ENCODE peak calls at places on chromosomes 5 and 9, in four cellular contexts. L, A, X and Z are unnamed samples.

GRCh38 chr5:84290161-84290560 is 94.5 kb downstream of the EDIL3 start:
- DNase-seq in L (no peak), X (no peak), A (no peak), Z (no peak)

GRCh38 chr5:111347021-111347420 is 122.8 kb downstream of the CAMK4 start:
- DNase-seq in X (no peak), L (no peak), A (no peak), Z (no peak)

GRCh38 chr5:143302344-143302743 is 101.1 kb downstream of the NR3C1 start:
- DNase-seq in L (no peak), X (no peak), A (no peak), Z (no peak)

GRCh38 chr5:159469496-159470370 is 139.4 kb upstream of the IL12B start:
- DNase-seq in L (no peak), A (no peak), X (no peak), Z (no peak)

GRCh38 chr9:69085523-69086283 is 50.2 kb downstream of the FXN start:
- DNase-seq in X (no peak), L (no peak), A (no peak), Z (no peak)

GRCh38 chr5:100175346-100175745 is 359.8 kb upstream of the FAM174A start:
- DNase-seq in L (no peak), A (no peak), X (no peak), Z (no peak)

GRCh38 chr5:120677481-120677880 is 213.4 kb downstream of the PRR16 start:
- DNase-seq in X (no peak), A (no peak), L (no peak), Z (no peak)

GRCh38 chr9:10112798-10113197 is 500.0 kb downstream of the PTPRD start:
- DNase-seq in A (no peak), L (no peak), X (no peak), Z (no peak)

GRCh38 chr5:1111727-1112289 is at the start of gene SLC12A7:
- DNase-seq in L (no peak), X (peak; percentile 47), A (no peak), Z (peak; percentile 80)

GRCh38 chr5:5332287-5332686 is 90.2 kb upstream of the ICE1 start:
- DNase-seq in L (no peak), X (no peak), A (no peak), Z (no peak)

GRCh38 chr9:136142859-136143214 is 24.2 kb upstream of the TMEM250 start:
- DNase-seq in X (no peak), A (no peak), L (no peak), Z (no peak)

GRCh38 chr5:35919191-35919590 is 19.2 kb downstream of the CAPSL start:
- DNase-seq in X (no peak), L (no peak), A (no peak), Z (no peak)

GRCh38 chr9:133506653-133507038 is 18.1 kb downstream of the MYMK start:
- DNase-seq in A (no peak), L (peak; percentile 80), X (no peak), Z (no peak)

GRCh38 chr5:81091199-81091598 is 131.0 kb downstream of the RASGRF2 start:
- DNase-seq in L (no peak), X (no peak), A (no peak), Z (no peak)

GRCh38 chr5:17079562-17079961 is 137.9 kb upstream of the BASP1 start:
- DNase-seq in L (no peak), A (no peak), X (no peak), Z (no peak)

GRCh38 chr5:140351609-140352334 is 5.4 kb upstream of the HBEGF start:
- DNase-seq in X (peak; percentile 43), L (peak; percentile 48), A (no peak), Z (peak; percentile 40)

GRCh38 chr5:9782806-9783560 is 152.8 kb upstream of the TAS2R1 start:
- DNase-seq in X (no peak), L (no peak), A (no peak), Z (no peak)

GRCh38 chr9:120369608-120370220 is 210.3 kb downstream of the CDK5RAP2 start:
- DNase-seq in L (no peak), X (no peak), A (no peak), Z (no peak)

GRCh38 chr9:15101046-15101445 is 190.8 kb upstream of the FREM1 start:
- DNase-seq in L (no peak), A (no peak), X (no peak), Z (no peak)

GRCh38 chr5:72107874-72108199 is 562 bp downstream of the MAP1B start:
- DNase-seq in X (peak; percentile 13), L (no peak), A (no peak), Z (peak; percentile 12)

GRCh38 chr9:121709798-121710197 is 58.4 kb downstream of the DAB2IP start:
- DNase-seq in X (no peak), L (no peak), A (no peak), Z (no peak)

GRCh38 chr5:106094128-106094726 is 1576.5 kb downstream of the EFNA5 start:
- DNase-seq in L (no peak), A (no peak), X (no peak), Z (no peak)

GRCh38 chr5:20041326-20041977 is 53.5 kb upstream of the CDH18 start:
- DNase-seq in X (no peak), A (no peak), L (no peak), Z (no peak)

GRCh38 chr9:96413312-96414221 is 4.6 kb downstream of the ZNF367 start:
- DNase-seq in L (no peak), X (no peak), A (no peak), Z (no peak)

GRCh38 chr9:111903996-111904395 is 7.4 kb downstream of the UGCG start:
- DNase-seq in X (no peak), L (no peak), A (no peak), Z (no peak)

GRCh38 chr9:78724896-78725295 is 428.0 kb downstream of the PSAT1 start:
- DNase-seq in L (no peak), X (no peak), A (no peak), Z (no peak)

GRCh38 chr5:56169281-56169680 is 63.8 kb downstream of the ANKRD55 start:
- DNase-seq in X (no peak), A (no peak), L (no peak), Z (no peak)

GRCh38 chr9:137006116-137007003 is 10.0 kb upstream of the CLIC3 start:
- DNase-seq in A (no peak), L (no peak), X (no peak), Z (no peak)

GRCh38 chr5:100900796-100901731 is 2.0 kb downstream of the ST8SIA4 start:
- DNase-seq in L (peak; percentile 60), X (peak; percentile 94), A (no peak), Z (peak; percentile 93)

GRCh38 chr5:149887622-149888183 is 56.9 kb downstream of the PDE6A start:
- DNase-seq in X (no peak), A (no peak), L (no peak), Z (no peak)

GRCh38 chr9:126613656-126614055 is at the start of gene LMX1B:
- DNase-seq in X (no peak), L (peak; percentile 36), A (no peak), Z (no peak)